ENCODE peak calls at places on chromosomes 4 and X, in four cellular contexts. X is activated CD8-positive, alpha-beta T cell treated with anti-CD3 and anti-CD28 coated beads for 36 hours; M is HT-29; U is stimulated activated CD4-positive, alpha-beta T cell treated with anti-CD3 and anti-CD28 coated beads, Interleukin-15, amount 100 ng/mL, for 1 hour. S is an unnamed sample.

GRCh38 chr4:1910643-1911042 is 39.5 kb downstream of the NSD2 start:
- DNase-seq in U (peak; percentile 9), X (peak; percentile 33), M (peak; percentile 70), S (peak; percentile 44)

GRCh38 chr4:2767046-2767704 is 11.0 kb upstream of the TNIP2 start:
- DNase-seq in X (no peak), M (no peak), U (no peak), S (no peak)

GRCh38 chrX:43741843-43742573 is 85.9 kb downstream of the MAOA start:
- DNase-seq in M (no peak), X (no peak), U (no peak), S (no peak)

GRCh38 chr4:67234296-67234695 is 311.0 kb downstream of the CENPC start:
- DNase-seq in M (no peak), U (no peak), X (no peak), S (no peak)

GRCh38 chr4:169158860-169159259 is 111.9 kb downstream of the SH3RF1 start:
- DNase-seq in M (no peak), U (no peak), X (no peak), S (no peak)

GRCh38 chrX:154730271-154730883 is 20.5 kb downstream of the GAB3 start:
- DNase-seq in U (no peak), X (no peak), M (no peak), S (peak; percentile 23)

GRCh38 chr4:170428929-170429328 is 339.2 kb upstream of the AADAT start:
- DNase-seq in X (no peak), M (no peak), U (no peak), S (no peak)

GRCh38 chrX:3143043-3143799 is 102.0 kb downstream of the ARSF start:
- DNase-seq in U (no peak), X (peak; percentile 4), M (peak; percentile 1), S (no peak)

GRCh38 chr4:24598025-24598424 is 13.7 kb upstream of the DHX15 start:
- DNase-seq in M (peak; percentile 99), U (no peak), X (no peak), S (no peak)

GRCh38 chrX:116285506-116285905 is 115.0 kb downstream of the AGTR2 start:
- DNase-seq in M (no peak), X (no peak), U (no peak), S (no peak)

GRCh38 chr4:7139167-7139979 is 53.0 kb upstream of the SORCS2 start:
- DNase-seq in U (no peak), X (no peak), M (no peak), S (no peak)